ENCODE peak calls at places on chromosome 4, in seven cellular contexts. Z is stomach, D is Karpas-422, W is mammary epithelial cell, M is Peyer's patch, F is HCT116, O is heart right ventricle. B is an unnamed sample.
A peak's percentile ranks its signal among the peaks of the same experiment; 100 is the strongest.

GRCh38 chr4:113328514-113328913 is 279.1 kb downstream of the ANK2 start:
- DNase-seq in Z (no peak), D (peak; percentile 66), W (no peak), M (no peak), F (no peak), O (no peak), B (no peak)

GRCh38 chr4:1641671-1642070 is 42.4 kb downstream of the FAM53A start:
- DNase-seq in Z (no peak), D (no peak), W (no peak), M (no peak), F (no peak), O (no peak), B (no peak)

GRCh38 chr4:155787113-155787710 is 28.4 kb downstream of the GUCY1B1 start:
- DNase-seq in Z (no peak), D (peak; percentile 96), W (peak; percentile 51), M (no peak), F (peak; percentile 44), O (no peak), B (peak; percentile 13)

GRCh38 chr4:74428278-74428677 is 16.7 kb upstream of the AREG start:
- DNase-seq in Z (no peak), D (no peak), W (peak; percentile 89), M (no peak), F (no peak), O (no peak), B (no peak)

GRCh38 chr4:74410272-74410671 is 34.7 kb upstream of the AREG start:
- DNase-seq in Z (no peak), D (no peak), W (peak; percentile 98), M (no peak), F (no peak), O (no peak), B (no peak)

GRCh38 chr4:74244049-74244448 is 64.2 kb upstream of the EPGN start:
- DNase-seq in Z (no peak), D (no peak), W (no peak), M (no peak), F (no peak), O (no peak), B (no peak)

GRCh38 chr4:149166886-149167285 is 648.8 kb downstream of the IQCM start:
- DNase-seq in Z (no peak), D (no peak), W (no peak), M (no peak), F (no peak), O (no peak), B (no peak)

GRCh38 chr4:80592950-80593349 is 257.4 kb downstream of the CFAP299 start:
- DNase-seq in Z (no peak), D (peak; percentile 50), W (no peak), M (no peak), F (no peak), O (no peak), B (no peak)

GRCh38 chr4:98606879-98607278 is 51.5 kb downstream of the TSPAN5 start:
- DNase-seq in Z (no peak), D (no peak), W (no peak), M (no peak), F (no peak), O (no peak), B (no peak)

GRCh38 chr4:10272511-10272910 is 155.9 kb upstream of the WDR1 start:
- DNase-seq in Z (no peak), D (no peak), W (no peak), M (no peak), F (no peak), O (no peak), B (no peak)

GRCh38 chr4:61309616-61310015 is 109.5 kb downstream of the ADGRL3 start:
- DNase-seq in Z (no peak), D (no peak), W (no peak), M (no peak), F (no peak), O (no peak), B (no peak)

GRCh38 chr4:169756971-169757574 is 671 bp downstream of the HPF1 start:
- DNase-seq in Z (no peak), D (peak; percentile 42), W (peak; percentile 6), M (no peak), F (no peak), O (no peak), B (no peak)

GRCh38 chr4:20268028-20268427 is 16.3 kb downstream of the SLIT2 start:
- DNase-seq in Z (no peak), D (no peak), W (no peak), M (no peak), F (no peak), O (no peak), B (no peak)

GRCh38 chr4:8171941-8172924 is 13.6 kb upstream of the ABLIM2 start:
- DNase-seq in Z (no peak), D (no peak), W (no peak), M (no peak), F (no peak), O (no peak), B (no peak)

GRCh38 chr4:54004463-54004862 is 59.9 kb downstream of the CHIC2 start:
- DNase-seq in Z (no peak), D (no peak), W (no peak), M (no peak), F (no peak), O (no peak), B (no peak)

GRCh38 chr4:130600706-130601105 is 1504.8 kb downstream of the C4orf33 start:
- DNase-seq in Z (no peak), D (no peak), W (no peak), M (no peak), F (no peak), O (no peak), B (no peak)

GRCh38 chr4:181006509-181007290 is 1236.5 kb upstream of the TENM3 start:
- DNase-seq in Z (no peak), D (no peak), W (no peak), M (no peak), F (no peak), O (no peak), B (no peak)

GRCh38 chr4:105280338-105280809 is 133.7 kb downstream of the TET2 start:
- DNase-seq in Z (no peak), D (no peak), W (peak; percentile 70), M (no peak), F (no peak), O (no peak), B (no peak)

GRCh38 chr4:86359944-86360478 is at the start of gene MAPK10:
- DNase-seq in Z (peak; percentile 38), D (peak; percentile 99), W (peak; percentile 3), M (no peak), F (no peak), O (peak; percentile 33), B (peak; percentile 71)
- H3K27ac ChIP-seq in Z (peak within 1 kb of the TSS; percentile 40), D (peak within 1 kb of the TSS; percentile 96), W (no peak within 1 kb of the TSS), M (no peak within 1 kb of the TSS), F (no peak within 1 kb of the TSS), O (no peak within 1 kb of the TSS), B (no peak within 1 kb of the TSS)

DNA sequence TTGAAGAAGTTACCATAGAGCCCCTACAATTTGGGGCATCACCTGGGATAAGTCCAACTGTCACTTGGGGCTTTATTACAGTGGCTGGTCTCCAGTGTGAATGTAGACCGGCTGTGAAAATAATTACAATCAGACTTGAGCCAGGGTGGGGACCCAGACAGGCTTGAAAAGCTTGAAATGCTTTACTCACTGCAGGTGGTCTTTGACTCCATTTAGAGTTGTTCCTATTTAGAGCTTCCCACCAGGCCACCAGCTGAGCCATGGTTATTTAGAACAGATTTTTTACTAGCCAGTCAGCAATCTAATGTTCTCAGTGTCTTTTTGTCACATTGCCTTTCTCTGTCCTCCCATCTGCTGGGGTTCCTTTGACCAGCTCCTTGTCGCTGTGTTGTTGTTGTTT is 5.7 kb downstream of the ARHGAP10 start:
- DNase-seq in Z (no peak), D (no peak), W (no peak), M (no peak), F (no peak), O (no peak), B (no peak)
- H3K4me1 ChIP-seq in Z (peaks cover 88% of the 10 kb centered on the region), D (peaks cover 4% of the 10 kb centered on the region), W (peaks cover 51% of the 10 kb centered on the region), M (peaks cover 3% of the 10 kb centered on the region), F (peaks cover 34% of the 10 kb centered on the region), O (peaks cover 54% of the 10 kb centered on the region), B (peaks cover 25% of the 10 kb centered on the region)

GRCh38 chr4:67549123-67549522 is 3.8 kb upstream of the CENPC start:
- DNase-seq in Z (no peak), D (peak; percentile 87), W (peak; percentile 35), M (no peak), F (no peak), O (no peak), B (peak; percentile 41)
- H3K27ac ChIP-seq in Z (no peak overlapping the region), D (peak overlapping the region; percentile 30), W (no peak overlapping the region), M (no peak overlapping the region), F (no peak overlapping the region), O (no peak overlapping the region), B (no peak overlapping the region)

GRCh38 chr4:124432500-124432899 is 280.0 kb downstream of the ANKRD50 start:
- DNase-seq in Z (no peak), D (no peak), W (peak; percentile 35), M (no peak), F (no peak), O (no peak), B (no peak)

GRCh38 chr4:124431663-124432192 is 280.8 kb downstream of the ANKRD50 start:
- DNase-seq in Z (no peak), D (no peak), W (no peak), M (no peak), F (no peak), O (no peak), B (no peak)

GRCh38 chr4:124435276-124435675 is 277.3 kb downstream of the ANKRD50 start:
- DNase-seq in Z (no peak), D (no peak), W (no peak), M (no peak), F (no peak), O (no peak), B (no peak)

GRCh38 chr4:124433500-124433899 is 279.0 kb downstream of the ANKRD50 start:
- DNase-seq in Z (no peak), D (no peak), W (no peak), M (no peak), F (no peak), O (no peak), B (no peak)

DNA sequence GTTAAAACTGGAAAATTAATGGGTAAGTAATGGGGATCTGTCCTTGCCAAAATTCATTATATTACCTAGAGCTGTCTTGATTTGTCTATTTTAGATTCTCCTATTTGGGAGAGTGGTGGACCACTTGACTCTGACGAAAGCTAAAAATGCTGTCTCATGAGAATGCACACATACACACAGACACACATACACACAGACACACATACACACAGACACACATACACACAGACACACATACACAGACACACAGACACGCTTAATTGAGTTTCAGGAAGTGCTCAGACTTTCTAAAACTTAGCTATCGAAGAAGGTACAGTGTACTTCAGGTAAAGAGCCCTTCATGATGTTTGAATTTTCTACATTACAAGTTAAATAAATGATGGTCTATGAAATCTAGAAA is 279.5 kb downstream of the ANKRD50 start:
- DNase-seq in Z (no peak), D (no peak), W (no peak), M (no peak), F (no peak), O (no peak), B (no peak)
- H3K4me1 ChIP-seq in Z (peaks cover 21% of the 10 kb centered on the region), D (no peaks in the 10 kb centered on the region), W (peaks cover 18% of the 10 kb centered on the region), M (no peaks in the 10 kb centered on the region), F (no peaks in the 10 kb centered on the region), O (no peaks in the 10 kb centered on the region), B (no peaks in the 10 kb centered on the region)